ENCODE peak calls at places on chromosome 4, in eight cellular contexts. X is tibial artery; E is A549; S is AG04450; I is pancreas; H is fibroblast of lung; B is CD8-positive, alpha-beta memory T cell; Q is fibroblast of mammary gland. P is an unnamed sample.

GRCh38 chr4:40055873-40056721 is 553 bp upstream of the N4BP2 start:
- DNase-seq in X (peak; percentile 60), E (peak; percentile 44), S (peak; percentile 64), I (peak; percentile 76), H (peak; percentile 93), B (peak; percentile 60), Q (peak; percentile 90), P (peak; percentile 49)

GRCh38 chr4:77120888-77121508 is 36.0 kb upstream of the CCNG2 start:
- DNase-seq in X (no peak), E (no peak), S (no peak), I (no peak), H (peak; percentile 2), B (no peak), Q (peak; percentile 21), P (no peak)

GRCh38 chr4:170374770-170375169 is 285.0 kb upstream of the AADAT start:
- DNase-seq in X (no peak), E (peak; percentile 1), S (no peak), I (no peak), H (no peak), B (no peak), Q (peak; percentile 46), P (no peak)

GRCh38 chr4:7747062-7747385 is 192.6 kb downstream of the AFAP1 start:
- DNase-seq in X (peak; percentile 45), E (no peak), S (no peak), I (no peak), H (no peak), B (no peak), Q (no peak), P (no peak)

GRCh38 chr4:76406070-76406469 is 14.9 kb downstream of the CCDC158 start:
- DNase-seq in X (no peak), E (no peak), S (no peak), I (no peak), H (no peak), B (no peak), Q (no peak), P (no peak)

GRCh38 chr4:161791796-161792556 is 371.8 kb downstream of the FSTL5 start:
- DNase-seq in X (no peak), E (no peak), S (no peak), I (no peak), H (no peak), B (no peak), Q (no peak), P (no peak)

GRCh38 chr4:119139822-119140252 is 4.2 kb downstream of the MYOZ2 start:
- DNase-seq in X (no peak), E (no peak), S (no peak), I (no peak), H (no peak), B (peak; percentile 8), Q (no peak), P (no peak)

GRCh38 chr4:6574747-6575502 is at the start of gene MAN2B2:
- DNase-seq in X (peak; percentile 86), E (peak; percentile 78), S (peak; percentile 11), I (peak; percentile 93), H (peak; percentile 65), B (peak; percentile 79), Q (peak; percentile 42), P (peak; percentile 83)

GRCh38 chr4:6019316-6020263 is 1.4 kb upstream of the C4orf50 start:
- DNase-seq in X (no peak), E (peak; percentile 44), S (peak; percentile 2), I (no peak), H (peak; percentile 45), B (no peak), Q (peak; percentile 39), P (peak; percentile 22)

GRCh38 chr4:169345207-169345788 is 74.5 kb upstream of the SH3RF1 start:
- DNase-seq in X (no peak), E (peak; percentile 5), S (no peak), I (no peak), H (peak; percentile 77), B (no peak), Q (peak; percentile 96), P (no peak)

GRCh38 chr4:114225462-114225861 is 246.0 kb upstream of the ARSJ start:
- DNase-seq in X (no peak), E (no peak), S (no peak), I (no peak), H (no peak), B (no peak), Q (no peak), P (no peak)

GRCh38 chr4:114076865-114077264 is 97.4 kb upstream of the ARSJ start:
- DNase-seq in X (no peak), E (no peak), S (no peak), I (no peak), H (peak; percentile 2), B (no peak), Q (peak; percentile 61), P (no peak)

GRCh38 chr4:55503164-55503563 is 43.5 kb downstream of the CLOCK start:
- DNase-seq in X (no peak), E (no peak), S (no peak), I (no peak), H (peak; percentile 58), B (no peak), Q (peak; percentile 83), P (no peak)

GRCh38 chr4:16897351-16897750 is 1.1 kb downstream of the LDB2 start:
- DNase-seq in X (no peak), E (no peak), S (no peak), I (no peak), H (peak; percentile 28), B (no peak), Q (no peak), P (no peak)

GRCh38 chr4:137470806-137471205 is 61.5 kb downstream of the PCDH18 start:
- DNase-seq in X (no peak), E (no peak), S (no peak), I (no peak), H (peak; percentile 14), B (no peak), Q (peak; percentile 10), P (no peak)

GRCh38 chr4:21769404-21770147 is 179.0 kb downstream of the KCNIP4 start:
- DNase-seq in X (no peak), E (no peak), S (no peak), I (no peak), H (peak; percentile 69), B (no peak), Q (peak; percentile 49), P (no peak)

GRCh38 chr4:15779336-15779735 is 1.2 kb downstream of the CD38 start:
- DNase-seq in X (peak; percentile 83), E (peak; percentile 49), S (no peak), I (no peak), H (peak; percentile 67), B (no peak), Q (peak; percentile 63), P (no peak)

GRCh38 chr4:155025762-155026457 is 182.5 kb upstream of the NPY2R start:
- DNase-seq in X (no peak), E (peak; percentile 5), S (no peak), I (peak; percentile 52), H (peak; percentile 40), B (no peak), Q (peak; percentile 25), P (no peak)

GRCh38 chr4:146235654-146236570 is 21.6 kb downstream of the REELD1 start:
- DNase-seq in X (peak; percentile 39), E (no peak), S (no peak), I (no peak), H (no peak), B (no peak), Q (no peak), P (no peak)

DNA sequence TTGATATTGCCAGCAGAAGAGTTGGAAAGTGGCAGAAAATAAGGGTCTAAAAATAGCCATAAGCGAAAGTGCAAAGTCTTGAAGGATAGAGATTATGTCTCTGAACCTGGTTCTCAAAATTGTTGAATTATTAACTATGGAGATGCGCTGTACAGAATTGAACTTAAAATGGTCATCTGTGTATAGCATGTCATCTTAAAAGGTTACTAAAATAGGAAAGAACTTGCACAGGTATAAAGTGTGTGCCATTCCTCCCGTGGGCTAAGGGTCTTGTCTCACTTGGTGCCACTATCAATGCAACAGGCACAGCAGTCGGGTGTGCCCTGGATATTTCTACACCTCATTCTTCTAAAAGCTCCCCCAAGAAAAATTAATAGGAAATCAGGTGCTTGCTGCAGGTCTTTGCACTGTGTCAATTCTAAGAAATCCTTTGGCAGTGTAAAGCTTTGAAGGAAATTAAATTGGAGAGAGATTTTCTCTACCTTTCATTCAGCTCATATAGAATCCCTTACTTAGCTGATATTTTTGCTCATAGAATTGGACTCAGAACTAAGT is 2.4 kb downstream of the SORBS2 start:
- DNase-seq in X (no peak), E (no peak), S (no peak), I (no peak), H (no peak), B (no peak), Q (no peak), P (no peak)
- H3K4me3 ChIP-seq in X (peak overlapping the region; percentile 54), E (no peak overlapping the region), S (no peak overlapping the region), I (peak overlapping the region; percentile 24), H (no peak overlapping the region), B (no peak overlapping the region), Q (no peak overlapping the region), P (no peak overlapping the region)

GRCh38 chr4:174091130-174091529 is 192.3 kb downstream of the FBXO8 start:
- DNase-seq in X (no peak), E (no peak), S (no peak), I (no peak), H (no peak), B (no peak), Q (no peak), P (no peak)
- H3K4me3 ChIP-seq in X (no peak overlapping the region), E (no peak overlapping the region), S (no peak overlapping the region), I (no peak overlapping the region), H (no peak overlapping the region), B (no peak overlapping the region), Q (no peak overlapping the region), P (no peak overlapping the region)

DNA sequence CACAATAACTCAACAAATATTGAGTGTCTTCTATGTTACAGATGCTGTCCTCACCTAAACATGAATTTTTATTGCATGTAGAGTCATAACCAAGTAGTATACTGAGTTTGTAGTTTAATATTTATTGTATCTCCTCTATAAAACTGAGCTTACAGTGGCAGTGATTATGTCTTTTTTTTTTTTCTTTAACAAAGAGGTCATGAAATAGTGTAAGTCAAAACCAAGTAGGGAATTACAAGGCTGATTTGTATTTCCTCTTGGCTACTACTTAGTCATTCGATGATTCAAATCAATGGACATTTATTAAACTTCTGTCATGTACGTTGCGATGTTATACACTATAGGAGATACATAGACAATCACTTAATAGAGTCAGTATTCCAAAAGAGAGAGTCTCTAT is 48.4 kb downstream of the IL15 start:
- DNase-seq in X (no peak), E (no peak), S (no peak), I (no peak), H (peak; percentile 42), B (no peak), Q (peak; percentile 67), P (no peak)
- H3K4me3 ChIP-seq in X (no peak overlapping the region), E (no peak overlapping the region), S (no peak overlapping the region), I (no peak overlapping the region), H (no peak overlapping the region), B (no peak overlapping the region), Q (no peak overlapping the region), P (no peak overlapping the region)

GRCh38 chr4:133637161-133637560 is 488.1 kb downstream of the PCDH10 start:
- DNase-seq in X (no peak), E (no peak), S (no peak), I (no peak), H (no peak), B (no peak), Q (no peak), P (no peak)

GRCh38 chr4:133638702-133639101 is 489.6 kb downstream of the PCDH10 start:
- DNase-seq in X (no peak), E (no peak), S (no peak), I (no peak), H (no peak), B (no peak), Q (no peak), P (no peak)

DNA sequence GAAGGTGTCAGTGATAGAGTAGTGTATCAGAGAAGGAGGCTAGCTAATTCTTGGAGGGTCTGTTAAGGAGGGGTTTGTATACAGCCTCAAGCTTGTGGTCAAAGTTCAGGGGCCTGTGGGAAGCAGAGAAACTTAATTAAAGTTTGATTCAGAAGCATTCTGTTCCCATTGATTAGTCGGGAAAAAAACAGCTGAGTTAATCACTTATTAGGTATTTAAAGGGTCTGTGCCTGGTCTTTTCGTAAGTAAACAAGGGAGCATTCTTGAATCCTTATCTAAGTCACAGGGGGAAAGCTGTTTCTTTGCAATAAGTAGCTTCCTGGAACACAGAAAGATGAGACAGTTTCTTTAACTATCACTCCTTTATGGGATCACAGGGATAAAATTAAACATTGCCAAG is 492.1 kb downstream of the PCDH10 start:
- DNase-seq in X (no peak), E (no peak), S (no peak), I (no peak), H (no peak), B (no peak), Q (no peak), P (no peak)
- H3K4me3 ChIP-seq in X (no peak overlapping the region), E (no peak overlapping the region), S (no peak overlapping the region), I (no peak overlapping the region), H (no peak overlapping the region), B (no peak overlapping the region), Q (no peak overlapping the region), P (no peak overlapping the region)

P was measured in CD8-positive, alpha-beta T cell.